ENCODE peak calls at places on chromosomes 16 and 17, in eight cellular contexts. C is mucosa of descending colon, D is AG09319, P is AG10803, K is dorsolateral prefrontal cortex, W is type B pancreatic cell, J is IMR-90, O is LNCaP clone FGC. Z is an unnamed sample.

GRCh38 chr16:30054451-30054850 is 11.1 kb upstream of the ALDOA start:
- DNase-seq in C (peak), D (no peak), P (no peak), K (no peak), W (no peak), J (no peak), O (no peak), Z (no peak)

GRCh38 chr17:27471321-27472269 is 15.3 kb downstream of the KSR1 start:
- DNase-seq in C (no peak), D (no peak), P (no peak), K (peak), W (no peak), J (peak), O (no peak), Z (peak)

GRCh38 chr17:869567-870530 is 87.7 kb downstream of the MRM3 start:
- DNase-seq in C (no peak), D (no peak), P (peak), K (no peak), W (no peak), J (peak), O (no peak), Z (no peak)

GRCh38 chr16:14309001-14309886 is 238.1 kb downstream of the MRTFB start:
- DNase-seq in C (no peak), D (no peak), P (peak), K (no peak), W (peak), J (peak), O (peak), Z (peak)

GRCh38 chr16:6349725-6350124 is 982.9 kb upstream of the RBFOX1 start:
- DNase-seq in C (no peak), D (no peak), P (no peak), K (no peak), W (no peak), J (no peak), O (no peak), Z (no peak)

GRCh38 chr17:79711715-79712305 is 18.9 kb upstream of the ENPP7 start:
- DNase-seq in C (no peak), D (no peak), P (no peak), K (no peak), W (no peak), J (no peak), O (no peak), Z (no peak)

GRCh38 chr16:85164838-85165516 is 52.7 kb upstream of the CIBAR2 start:
- DNase-seq in C (no peak), D (no peak), P (peak), K (no peak), W (no peak), J (no peak), O (no peak), Z (no peak)

GRCh38 chr16:66189951-66190350 is 176.5 kb upstream of the CDH5 start:
- DNase-seq in C (no peak), D (peak), P (peak), K (no peak), W (no peak), J (peak), O (no peak), Z (no peak)

GRCh38 chr17:46898860-46899259 is 24.1 kb upstream of the GOSR2 start:
- DNase-seq in C (no peak), D (no peak), P (no peak), K (peak), W (no peak), J (no peak), O (no peak), Z (no peak)

GRCh38 chr17:56310780-56311179 is 157.5 kb downstream of the ANKFN1 start:
- DNase-seq in C (no peak), D (no peak), P (no peak), K (no peak), W (no peak), J (no peak), O (no peak), Z (no peak)

GRCh38 chr17:60231691-60232090 is 81.9 kb downstream of the CA4 start:
- DNase-seq in C (no peak), D (no peak), P (peak), K (no peak), W (no peak), J (peak), O (no peak), Z (no peak)

GRCh38 chr16:15484662-15485061 is 50.3 kb downstream of the BMERB1 start:
- DNase-seq in C (no peak), D (no peak), P (peak), K (no peak), W (no peak), J (peak), O (no peak), Z (no peak)

GRCh38 chr17:64118452-64118979 is 11.4 kb downstream of the ERN1 start:
- DNase-seq in C (no peak), D (no peak), P (no peak), K (no peak), W (no peak), J (no peak), O (no peak), Z (no peak)

GRCh38 chr17:4229627-4230026 is 34.2 kb downstream of the ANKFY1 start:
- DNase-seq in C (no peak), D (no peak), P (peak), K (no peak), W (no peak), J (peak), O (no peak), Z (no peak)

GRCh38 chr16:68097088-68097487 is 11.9 kb downstream of the NFATC3 start:
- DNase-seq in C (no peak), D (no peak), P (no peak), K (no peak), W (no peak), J (no peak), O (no peak), Z (no peak)

GRCh38 chr17:31609331-31609730 is 217.9 kb downstream of the RAB11FIP4 start:
- DNase-seq in C (no peak), D (no peak), P (no peak), K (no peak), W (no peak), J (no peak), O (no peak), Z (no peak)

GRCh38 chr16:85553436-85554113 is 59.5 kb upstream of the GSE1 start:
- DNase-seq in C (peak), D (no peak), P (peak), K (no peak), W (no peak), J (peak), O (no peak), Z (peak)

GRCh38 chr17:37088459-37088858 is 139.7 kb downstream of the AATF start:
- DNase-seq in C (no peak), D (no peak), P (no peak), K (no peak), W (no peak), J (no peak), O (peak), Z (peak)

GRCh38 chr17:72592967-72593325 is 472.1 kb downstream of the SOX9 start:
- DNase-seq in C (no peak), D (no peak), P (no peak), K (no peak), W (no peak), J (no peak), O (no peak), Z (no peak)

GRCh38 chr17:72592242-72592966 is 471.6 kb downstream of the SOX9 start:
- DNase-seq in C (peak), D (peak), P (peak), K (peak), W (peak), J (peak), O (peak), Z (peak)

GRCh38 chr17:72591500-72592241 is 470.9 kb downstream of the SOX9 start:
- DNase-seq in C (no peak), D (no peak), P (no peak), K (no peak), W (no peak), J (no peak), O (no peak), Z (no peak)

GRCh38 chr17:72590882-72591499 is 470.2 kb downstream of the SOX9 start:
- DNase-seq in C (no peak), D (no peak), P (no peak), K (no peak), W (no peak), J (no peak), O (no peak), Z (no peak)

GRCh38 chr17:72594248-72594647 is 473.4 kb downstream of the SOX9 start:
- DNase-seq in C (no peak), D (no peak), P (no peak), K (no peak), W (no peak), J (no peak), O (no peak), Z (no peak)
- TF ChIP-seq CTCF in C (no peak), D (no peak), P (no peak), K (no peak), W (no peak), J (no peak), O (no peak), Z (no peak)

DNA sequence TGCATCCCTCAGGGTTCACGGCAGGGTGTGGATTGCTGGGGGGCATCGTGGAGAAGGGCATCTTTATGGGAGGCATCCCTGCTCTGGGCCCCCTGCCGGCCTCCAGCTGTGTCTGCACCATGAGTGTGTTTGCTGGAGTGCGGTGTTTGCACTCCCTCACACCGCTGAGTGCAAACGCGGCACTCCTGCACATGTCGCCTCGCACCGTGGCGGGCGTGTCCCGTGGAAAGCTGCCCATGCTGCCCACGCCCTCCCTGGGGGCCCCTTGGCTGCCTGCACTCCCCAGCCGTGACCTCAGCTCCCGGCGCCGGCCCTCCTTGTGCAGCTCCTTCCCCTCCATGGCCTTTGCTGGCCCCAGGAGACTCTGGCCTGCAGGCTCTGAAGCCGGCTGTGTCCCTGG is 74.6 kb upstream of the ZNF750 start:
- DNase-seq in C (peak), D (no peak), P (peak), K (no peak), W (no peak), J (no peak), O (no peak), Z (no peak)
- TF ChIP-seq CTCF in C (peak), D (peak), P (peak), K (no peak), W (no peak), J (peak), O (peak), Z (peak)

DNA sequence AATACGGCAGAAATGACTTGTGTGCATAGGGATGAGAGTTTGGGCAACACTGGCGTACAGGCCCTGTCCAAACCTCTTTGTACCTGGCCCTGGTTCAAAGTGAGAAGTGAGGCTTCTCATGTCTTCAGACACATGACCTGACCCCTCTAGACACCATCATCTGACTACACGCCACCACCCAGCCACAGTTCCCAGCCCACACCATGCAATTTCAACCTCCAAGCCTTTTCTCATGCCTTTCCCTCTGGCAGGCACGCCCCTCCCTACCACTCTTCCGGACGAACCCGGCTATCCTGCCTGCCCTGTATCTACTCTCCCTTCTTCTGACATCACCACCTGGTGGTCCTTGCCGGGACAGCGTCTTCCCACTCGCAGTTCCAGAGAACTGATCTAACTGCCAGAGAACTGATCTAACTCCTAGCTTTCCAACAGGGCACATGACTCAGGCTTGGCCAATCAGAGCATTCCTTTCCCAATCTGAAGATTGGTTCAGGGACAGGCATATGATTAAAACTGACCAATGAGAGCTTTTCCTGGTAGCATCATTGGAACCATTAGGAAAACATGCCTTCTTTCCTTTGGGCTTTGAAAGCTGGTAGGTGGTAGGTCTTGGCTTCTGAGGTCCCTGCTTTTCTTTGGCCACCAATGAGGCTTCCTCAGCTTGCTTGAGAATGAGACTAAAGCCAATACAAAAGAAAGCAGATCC is 27.0 kb upstream of the IL21R start:
- DNase-seq in C (peak), D (no peak), P (peak), K (no peak), W (no peak), J (peak), O (peak), Z (peak)
- TF ChIP-seq CTCF in C (no peak), D (peak), P (peak), K (peak), W (peak), J (peak), O (peak), Z (peak)

GRCh38 chr16:74492976-74493375 is 71.7 kb upstream of the CLEC18B start:
- DNase-seq in C (no peak), D (no peak), P (no peak), K (no peak), W (no peak), J (no peak), O (no peak), Z (no peak)
- TF ChIP-seq CTCF in C (no peak), D (no peak), P (no peak), K (no peak), W (no peak), J (no peak), O (no peak), Z (no peak)